ENCODE peak calls at places on chromosomes 16 and 17, in four cellular contexts. One of them, this sample, is unnamed.
A peak's percentile ranks its signal among the peaks of the same experiment; 100 is the strongest.

GRCh38 chr17:83032781-83033180 is 46.6 kb upstream of the METRNL start:
- DNase-seq in A549: no peak
- DNase-seq in GM12878: no peak
- DNase-seq in HepG2: no peak
- DNase-seq in this sample: no peak

GRCh38 chr16:69703638-69704037 is 22.7 kb downstream of the NQO1 start:
- DNase-seq in A549: no peak
- DNase-seq in GM12878: no peak
- DNase-seq in HepG2: no peak
- DNase-seq in this sample: no peak

GRCh38 chr17:82860606-82861392 is 21.0 kb upstream of the ZNF750 start:
- DNase-seq in A549: no peak
- DNase-seq in GM12878: no peak
- DNase-seq in HepG2: no peak
- DNase-seq in this sample: no peak

GRCh38 chr17:76077582-76078110 is 1.3 kb upstream of the ZACN start:
- DNase-seq in A549: peak; percentile 54
- DNase-seq in GM12878: no peak
- DNase-seq in HepG2: no peak
- DNase-seq in this sample: no peak

GRCh38 chr17:59409336-59410048 is 78.0 kb downstream of the YPEL2 start:
- DNase-seq in A549: no peak
- DNase-seq in GM12878: no peak
- DNase-seq in HepG2: no peak
- DNase-seq in this sample: no peak

GRCh38 chr16:23663918-23664317 is 14.8 kb upstream of the PLK1 start:
- DNase-seq in A549: no peak
- DNase-seq in GM12878: no peak
- DNase-seq in HepG2: no peak
- DNase-seq in this sample: no peak

GRCh38 chr17:60386475-60387058 is 5.4 kb downstream of the USP32 start:
- DNase-seq in A549: no peak
- DNase-seq in GM12878: no peak
- DNase-seq in HepG2: no peak
- DNase-seq in this sample: no peak

GRCh38 chr17:48596735-48597491 is 3.3 kb upstream of the HOXB5 start:
- DNase-seq in A549: no peak
- DNase-seq in GM12878: no peak
- DNase-seq in HepG2: no peak
- DNase-seq in this sample: no peak

GRCh38 chr17:59154335-59154720 is 658 bp downstream of the SKA2 start:
- DNase-seq in A549: no peak
- DNase-seq in GM12878: no peak
- DNase-seq in HepG2: peak; percentile 41
- DNase-seq in this sample: peak; percentile 23

GRCh38 chr17:81052199-81052997 is 17.4 kb downstream of the BAIAP2 start:
- DNase-seq in A549: no peak
- DNase-seq in GM12878: no peak
- DNase-seq in HepG2: no peak
- DNase-seq in this sample: no peak

GRCh38 chr16:88993946-88994600 is 17.1 kb upstream of the CBFA2T3 start:
- DNase-seq in A549: no peak
- DNase-seq in GM12878: no peak
- DNase-seq in HepG2: no peak
- DNase-seq in this sample: no peak

GRCh38 chr16:14427371-14427948 is 202.6 kb downstream of the PARN start:
- DNase-seq in A549: no peak
- DNase-seq in GM12878: no peak
- DNase-seq in HepG2: no peak
- DNase-seq in this sample: no peak

GRCh38 chr17:55496094-55496881 is 15.0 kb downstream of the SMIM36 start:
- DNase-seq in A549: peak; percentile 67
- DNase-seq in GM12878: no peak
- DNase-seq in HepG2: peak; percentile 28
- DNase-seq in this sample: no peak

GRCh38 chr17:64460955-64461354 is 12.0 kb downstream of the MILR1 start:
- DNase-seq in A549: no peak
- DNase-seq in GM12878: no peak
- DNase-seq in HepG2: no peak
- DNase-seq in this sample: no peak

GRCh38 chr16:29316673-29317237 is 89.8 kb downstream of the NPIPB11 start:
- DNase-seq in A549: no peak
- DNase-seq in GM12878: no peak
- DNase-seq in HepG2: no peak
- DNase-seq in this sample: no peak

GRCh38 chr16:80034948-80035700 is 434.6 kb upstream of the MAF start:
- DNase-seq in A549: no peak
- DNase-seq in GM12878: no peak
- DNase-seq in HepG2: no peak
- DNase-seq in this sample: no peak

GRCh38 chr17:42018339-42018738 is 1.1 kb upstream of the DNAJC7 start:
- DNase-seq in A549: no peak
- DNase-seq in GM12878: no peak
- DNase-seq in HepG2: peak; percentile 46
- DNase-seq in this sample: peak; percentile 79

GRCh38 chr16:74107795-74108610 is 188.6 kb upstream of the PSMD7 start:
- DNase-seq in A549: peak; percentile 42
- DNase-seq in GM12878: peak; percentile 16
- DNase-seq in HepG2: peak; percentile 61
- DNase-seq in this sample: peak; percentile 42

GRCh38 chr17:60093694-60094093 is 15.0 kb upstream of the HEATR6 start:
- DNase-seq in A549: no peak
- DNase-seq in GM12878: no peak
- DNase-seq in HepG2: no peak
- DNase-seq in this sample: no peak

GRCh38 chr16:1154291-1154886 is 1.5 kb downstream of the CACNA1H start:
- DNase-seq in A549: peak; percentile 40
- DNase-seq in GM12878: no peak
- DNase-seq in HepG2: no peak
- DNase-seq in this sample: no peak

GRCh38 chr16:66588981-66589713 is 9.9 kb downstream of the CMTM2 start:
- DNase-seq in A549: peak; percentile 42
- DNase-seq in GM12878: no peak
- DNase-seq in HepG2: peak; percentile 55
- DNase-seq in this sample: peak; percentile 78

GRCh38 chr16:68273459-68273858 is 9.1 kb downstream of the SLC7A6 start:
- DNase-seq in A549: no peak
- DNase-seq in GM12878: no peak
- DNase-seq in HepG2: no peak
- DNase-seq in this sample: no peak
- H3K4me3 ChIP-seq in A549: no peak overlapping the region
- H3K4me3 ChIP-seq in GM12878: no peak overlapping the region
- H3K4me3 ChIP-seq in HepG2: no peak overlapping the region
- H3K4me3 ChIP-seq in this sample: no peak overlapping the region

GRCh38 chr17:44210342-44211192 is 8.9 kb downstream of the UBTF start:
- DNase-seq in A549: peak; percentile 91
- DNase-seq in GM12878: no peak
- DNase-seq in HepG2: no peak
- DNase-seq in this sample: peak; percentile 82
- TF ChIP-seq CHD4 in A549: no peak
- TF ChIP-seq CHD4 in GM12878: no peak
- TF ChIP-seq CHD4 in HepG2: no peak
- TF ChIP-seq CHD4 in this sample: no peak

GRCh38 chr17:67121317-67121887 is 77.0 kb downstream of the CACNG1 start:
- DNase-seq in A549: no peak
- DNase-seq in GM12878: no peak
- DNase-seq in HepG2: no peak
- DNase-seq in this sample: no peak
- H3K4me3 ChIP-seq in A549: no peak overlapping the region
- H3K4me3 ChIP-seq in GM12878: no peak overlapping the region
- H3K4me3 ChIP-seq in HepG2: no peak overlapping the region
- H3K4me3 ChIP-seq in this sample: no peak overlapping the region

DNA sequence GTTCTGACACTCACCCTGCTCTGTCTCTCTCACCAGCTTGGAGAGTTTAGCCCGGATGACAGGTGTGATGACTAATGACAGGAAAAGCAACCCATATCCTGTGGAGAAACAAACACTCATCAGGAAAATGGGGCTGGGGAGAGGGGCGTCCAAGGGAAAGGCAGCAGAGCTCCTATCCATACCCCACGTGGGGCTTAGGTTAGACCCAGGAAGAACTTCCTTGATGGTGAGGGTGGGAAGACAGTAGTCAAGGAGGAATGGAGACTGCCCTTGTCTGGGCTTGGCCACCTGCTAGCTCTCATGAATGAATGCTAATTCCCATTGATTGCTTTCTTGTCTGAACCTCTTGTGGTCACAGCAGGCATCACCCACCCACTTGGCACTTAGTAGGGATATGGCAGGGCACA is 3.8 kb downstream of the SLC46A1 start:
- DNase-seq in A549: no peak
- DNase-seq in GM12878: no peak
- DNase-seq in HepG2: no peak
- DNase-seq in this sample: no peak
- TF ChIP-seq CHD4 in A549: no peak
- TF ChIP-seq CHD4 in GM12878: no peak
- TF ChIP-seq CHD4 in HepG2: no peak
- TF ChIP-seq CHD4 in this sample: no peak

GRCh38 chr16:7331997-7332396 is 648 bp upstream of the RBFOX1 start:
- DNase-seq in A549: no peak
- DNase-seq in GM12878: no peak
- DNase-seq in HepG2: no peak
- DNase-seq in this sample: no peak
- H3K4me3 ChIP-seq in A549: no peak overlapping the region
- H3K4me3 ChIP-seq in GM12878: no peak overlapping the region
- H3K4me3 ChIP-seq in HepG2: no peak overlapping the region
- H3K4me3 ChIP-seq in this sample: no peak overlapping the region

GRCh38 chr17:7848665-7849184 is 6.1 kb upstream of the TMEM88 start:
- DNase-seq in A549: no peak
- DNase-seq in GM12878: no peak
- DNase-seq in HepG2: no peak
- DNase-seq in this sample: no peak

GRCh38 chr17:7846063-7846735 is 8.7 kb upstream of the TMEM88 start:
- DNase-seq in A549: no peak
- DNase-seq in GM12878: no peak
- DNase-seq in HepG2: no peak
- DNase-seq in this sample: no peak

GRCh38 chr17:7845359-7846062 is 9.4 kb upstream of the TMEM88 start:
- DNase-seq in A549: no peak
- DNase-seq in GM12878: no peak
- DNase-seq in HepG2: no peak
- DNase-seq in this sample: no peak

GRCh38 chr17:7848131-7848579 is 6.7 kb upstream of the TMEM88 start:
- DNase-seq in A549: no peak
- DNase-seq in GM12878: no peak
- DNase-seq in HepG2: no peak
- DNase-seq in this sample: no peak

GRCh38 chr17:7846765-7847661 is 7.9 kb upstream of the TMEM88 start:
- DNase-seq in A549: no peak
- DNase-seq in GM12878: no peak
- DNase-seq in HepG2: no peak
- DNase-seq in this sample: no peak
- TF ChIP-seq CHD4 in A549: no peak
- TF ChIP-seq CHD4 in GM12878: no peak
- TF ChIP-seq CHD4 in HepG2: no peak
- TF ChIP-seq CHD4 in this sample: no peak

DNA sequence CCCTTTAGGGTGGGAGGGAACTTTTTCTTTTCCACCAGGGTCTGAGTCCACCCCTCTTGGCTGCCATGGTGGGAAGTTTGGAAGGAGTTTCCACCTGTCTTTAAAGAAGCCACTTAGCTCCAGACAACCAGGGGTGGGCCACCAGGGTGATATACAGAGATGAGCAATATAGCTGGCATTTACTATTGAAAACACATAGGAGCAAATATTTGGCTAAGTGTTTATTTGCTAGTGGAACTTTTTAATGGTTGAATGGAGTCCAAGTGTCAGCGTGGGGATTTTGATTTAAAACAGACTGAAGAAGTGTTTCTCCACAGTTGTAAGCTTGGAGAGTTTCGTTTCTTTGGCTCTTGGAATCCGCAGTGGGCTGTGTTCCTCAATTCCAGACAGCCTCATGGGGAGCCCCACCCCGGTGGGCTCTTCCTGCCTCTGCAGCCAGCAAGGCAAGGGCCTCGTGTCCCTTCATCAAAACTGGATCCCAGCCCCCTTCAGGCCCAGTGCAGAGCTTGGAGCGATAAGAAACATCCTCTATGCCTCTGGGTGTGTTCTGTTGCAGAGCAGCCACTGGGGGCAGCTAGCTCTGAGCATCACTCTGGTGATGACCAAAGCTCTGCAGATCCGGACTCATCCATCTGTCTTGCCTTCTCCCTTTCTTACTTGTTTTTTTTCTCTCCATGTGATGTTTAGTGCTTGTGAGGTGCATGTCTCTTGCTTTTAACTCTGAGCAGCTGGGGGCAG is 36.1 kb downstream of the NOG start:
- DNase-seq in A549: peak; percentile 77
- DNase-seq in GM12878: no peak
- DNase-seq in HepG2: peak; percentile 10
- DNase-seq in this sample: peak; percentile 43
- H3K4me3 ChIP-seq in A549: no peak overlapping the region
- H3K4me3 ChIP-seq in GM12878: no peak overlapping the region
- H3K4me3 ChIP-seq in HepG2: no peak overlapping the region
- H3K4me3 ChIP-seq in this sample: no peak overlapping the region

GRCh38 chr17:72978593-72979218 is 113.8 kb downstream of the SLC39A11 start:
- DNase-seq in A549: no peak
- DNase-seq in GM12878: no peak
- DNase-seq in HepG2: no peak
- DNase-seq in this sample: peak; percentile 23

GRCh38 chr17:72974605-72975232 is 117.8 kb downstream of the SLC39A11 start:
- DNase-seq in A549: no peak
- DNase-seq in GM12878: no peak
- DNase-seq in HepG2: peak; percentile 44
- DNase-seq in this sample: no peak

GRCh38 chr17:72975509-72975908 is 117.0 kb downstream of the SLC39A11 start:
- DNase-seq in A549: no peak
- DNase-seq in GM12878: no peak
- DNase-seq in HepG2: no peak
- DNase-seq in this sample: no peak

GRCh38 chr17:72976971-72977767 is 115.3 kb downstream of the SLC39A11 start:
- DNase-seq in A549: peak; percentile 65
- DNase-seq in GM12878: peak; percentile 38
- DNase-seq in HepG2: no peak
- DNase-seq in this sample: peak; percentile 60

GRCh38 chr17:72977768-72978417 is 114.6 kb downstream of the SLC39A11 start:
- DNase-seq in A549: no peak
- DNase-seq in GM12878: no peak
- DNase-seq in HepG2: no peak
- DNase-seq in this sample: peak; percentile 44
- TF ChIP-seq CHD4 in A549: no peak
- TF ChIP-seq CHD4 in GM12878: no peak
- TF ChIP-seq CHD4 in HepG2: no peak
- TF ChIP-seq CHD4 in this sample: no peak

GRCh38 chr16:68526143-68526781 is 12.8 kb upstream of the ZFP90 start:
- DNase-seq in A549: no peak
- DNase-seq in GM12878: no peak
- DNase-seq in HepG2: peak; percentile 90
- DNase-seq in this sample: no peak

GRCh38 chr16:68529608-68529930 is 9.5 kb upstream of the ZFP90 start:
- DNase-seq in A549: no peak
- DNase-seq in GM12878: no peak
- DNase-seq in HepG2: no peak
- DNase-seq in this sample: no peak

GRCh38 chr16:68526782-68527145 is 12.3 kb upstream of the ZFP90 start:
- DNase-seq in A549: no peak
- DNase-seq in GM12878: no peak
- DNase-seq in HepG2: no peak
- DNase-seq in this sample: no peak

GRCh38 chr16:68529931-68530667 is 9.0 kb upstream of the ZFP90 start:
- DNase-seq in A549: peak; percentile 99
- DNase-seq in GM12878: peak; percentile 62
- DNase-seq in HepG2: peak; percentile 82
- DNase-seq in this sample: peak; percentile 82

GRCh38 chr16:68528686-68529379 is 10.3 kb upstream of the ZFP90 start:
- DNase-seq in A549: peak; percentile 90
- DNase-seq in GM12878: peak; percentile 39
- DNase-seq in HepG2: peak; percentile 85
- DNase-seq in this sample: peak; percentile 87
- H3K4me3 ChIP-seq in A549: peak overlapping the region; percentile 14
- H3K4me3 ChIP-seq in GM12878: no peak overlapping the region
- H3K4me3 ChIP-seq in HepG2: peak overlapping the region; percentile 2
- H3K4me3 ChIP-seq in this sample: no peak overlapping the region

This sample was measured in K562.